ENCODE peak calls at places on chromosomes 4 and X, in four cellular contexts. R is endodermal cell, Y is lung, V is gastrocnemius medialis. G is an unnamed sample.

GRCh38 chrX:150696836-150697235 is 3.6 kb downstream of the MTMR1 start:
- DNase-seq in R (no peak), Y (no peak), V (no peak), G (peak; percentile 18)

GRCh38 chrX:153310901-153311300 is 10.7 kb downstream of the PNMA6F start:
- DNase-seq in R (peak; percentile 64), Y (no peak), V (no peak), G (no peak)

GRCh38 chr4:166078956-166079355 is 205.9 kb downstream of the TLL1 start:
- DNase-seq in R (peak; percentile 46), Y (no peak), V (no peak), G (no peak)

GRCh38 chr4:125951275-125951887 is 636.6 kb downstream of the FAT4 start:
- DNase-seq in R (no peak), Y (no peak), V (no peak), G (no peak)

GRCh38 chr4:112813790-112814189 is 176.8 kb downstream of the LARP7 start:
- DNase-seq in R (no peak), Y (no peak), V (no peak), G (no peak)

GRCh38 chr4:128600410-128600809 is 209.1 kb upstream of the JADE1 start:
- DNase-seq in R (no peak), Y (no peak), V (no peak), G (peak; percentile 38)

GRCh38 chr4:176538217-176538925 is 218.6 kb downstream of the SPCS3 start:
- DNase-seq in R (no peak), Y (no peak), V (no peak), G (no peak)

GRCh38 chr4:3231431-3231980 is 17.5 kb upstream of the MSANTD1 start:
- DNase-seq in R (no peak), Y (no peak), V (no peak), G (no peak)

GRCh38 chr4:80058740-80059139 is 14.3 kb downstream of the ANTXR2 start:
- DNase-seq in R (no peak), Y (no peak), V (no peak), G (no peak)

GRCh38 chr4:95155759-95156451 is 392.9 kb downstream of the UNC5C start:
- DNase-seq in R (no peak), Y (no peak), V (no peak), G (no peak)

DNA sequence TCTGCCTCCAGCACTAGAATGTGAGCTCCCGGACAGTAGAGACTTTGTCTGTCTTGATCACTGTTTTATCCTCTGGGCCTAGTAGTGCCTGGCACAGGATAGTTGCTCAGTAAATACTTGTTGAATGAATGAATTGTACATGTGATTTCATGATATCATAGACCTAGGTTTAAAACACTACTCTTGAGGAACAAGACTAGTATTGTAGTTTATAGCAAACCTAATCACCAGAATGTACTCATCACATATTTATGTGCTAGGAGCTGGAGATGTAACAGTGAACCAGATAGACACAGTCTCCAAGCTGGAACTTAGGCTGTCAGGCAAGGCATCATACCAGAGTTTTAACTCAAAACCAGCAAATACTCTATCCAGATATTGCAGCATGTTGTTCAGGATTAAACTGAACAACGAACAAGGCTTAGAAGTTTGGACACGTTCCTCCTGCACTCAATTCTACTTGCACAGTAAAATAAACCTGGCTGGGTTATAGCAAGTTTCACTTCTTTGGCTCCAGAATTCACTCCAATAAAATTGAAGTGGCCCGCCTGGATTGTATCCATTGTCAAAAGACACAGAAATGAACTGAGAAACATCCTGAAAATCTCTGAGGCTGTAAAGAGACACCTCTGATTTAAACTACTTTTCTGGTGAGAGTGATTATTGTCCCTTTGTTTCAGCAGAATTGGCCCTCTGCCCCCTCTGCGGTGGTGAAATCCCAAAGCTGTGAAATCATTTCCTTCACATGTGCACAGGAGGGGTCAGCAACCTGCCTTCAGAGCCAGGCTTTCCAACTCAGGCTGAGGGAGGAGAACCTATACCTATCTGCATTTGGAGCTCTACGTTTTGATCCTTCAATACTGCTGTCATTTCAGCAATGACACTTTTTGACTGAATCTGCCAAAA is 23.2 kb downstream of the GAB3 start:
- DNase-seq in R (no peak), Y (peak; percentile 54), V (no peak), G (peak; percentile 60)
- H3K9me3 ChIP-seq in R (no peaks in the 10 kb centered on the region), Y (no peaks in the 10 kb centered on the region), V (no peaks in the 10 kb centered on the region), G (no peaks in the 10 kb centered on the region)

DNA sequence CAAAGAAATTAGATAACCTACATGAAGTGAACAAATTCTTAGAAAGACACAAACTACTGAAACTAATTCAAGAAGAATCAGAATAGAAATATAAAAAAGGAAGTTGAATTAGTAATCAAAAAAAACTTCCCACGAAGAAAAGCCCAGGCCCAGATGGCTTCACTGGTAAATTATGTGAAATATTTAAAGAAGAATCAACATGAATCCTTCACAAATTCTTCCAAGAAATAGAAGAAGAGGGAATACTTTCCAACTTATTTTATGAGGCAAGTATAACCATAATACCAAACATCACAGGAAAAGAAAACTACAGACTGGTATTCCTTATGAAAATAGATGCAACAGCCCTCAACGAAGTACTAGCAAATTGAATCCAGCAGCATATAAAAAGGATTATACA is 30.7 kb downstream of the MOSPD2 start:
- DNase-seq in R (no peak), Y (no peak), V (no peak), G (no peak)
- H3K27me3 ChIP-seq in R (no peaks in the 10 kb centered on the region), Y (no peaks in the 10 kb centered on the region), V (no peaks in the 10 kb centered on the region), G (no peaks in the 10 kb centered on the region)

GRCh38 chrX:154661200-154661599 is 7.8 kb upstream of the CTAG2 start:
- DNase-seq in R (no peak), Y (no peak), V (no peak), G (no peak)
- H3K9me3 ChIP-seq in R (no peaks in the 10 kb centered on the region), Y (peaks cover 11% of the 10 kb centered on the region), V (no peaks in the 10 kb centered on the region), G (no peaks in the 10 kb centered on the region)

GRCh38 chrX:18886344-18887161 is 97.4 kb downstream of the PHKA2 start:
- DNase-seq in R (peak; percentile 83), Y (peak; percentile 79), V (peak; percentile 85), G (peak; percentile 68)

GRCh38 chrX:18889346-18889745 is 94.6 kb downstream of the PHKA2 start:
- DNase-seq in R (no peak), Y (no peak), V (no peak), G (no peak)

GRCh38 chrX:18887177-18887820 is 96.6 kb downstream of the PHKA2 start:
- DNase-seq in R (peak; percentile 49), Y (no peak), V (peak; percentile 56), G (no peak)

GRCh38 chrX:18888281-18888680 is 95.6 kb downstream of the PHKA2 start:
- DNase-seq in R (no peak), Y (no peak), V (no peak), G (no peak)

GRCh38 chrX:18887821-18888205 is 96.1 kb downstream of the PHKA2 start:
- DNase-seq in R (no peak), Y (no peak), V (no peak), G (no peak)
- H3K27me3 ChIP-seq in R (no peaks in the 10 kb centered on the region), Y (no peaks in the 10 kb centered on the region), V (no peaks in the 10 kb centered on the region), G (no peaks in the 10 kb centered on the region)

DNA sequence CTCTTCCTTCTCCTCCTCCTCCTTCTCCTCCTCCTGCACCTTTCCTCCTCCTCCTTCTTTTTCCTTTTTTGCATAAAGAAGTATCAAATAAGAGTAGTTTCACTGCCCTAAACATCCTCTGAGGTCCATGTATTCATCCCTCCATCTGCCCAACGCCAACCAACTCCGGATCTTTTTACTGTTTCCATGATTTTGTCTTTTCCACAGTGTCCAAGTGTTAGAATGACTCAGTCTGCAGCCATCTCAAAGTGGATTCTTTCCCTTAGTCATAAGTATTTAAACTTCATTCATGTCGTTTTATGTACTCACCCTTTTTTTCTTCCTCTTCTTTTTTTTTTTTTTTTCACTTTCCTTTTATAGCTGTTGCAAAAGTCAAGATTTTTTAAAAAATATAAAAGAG is 12.9 kb downstream of the CSF2RA start:
- DNase-seq in R (no peak), Y (no peak), V (no peak), G (no peak)
- H3K9me3 ChIP-seq in R (no peaks in the 10 kb centered on the region), Y (peaks cover 4% of the 10 kb centered on the region), V (no peaks in the 10 kb centered on the region), G (no peaks in the 10 kb centered on the region)

GRCh38 chrX:53883196-53883595 is 161.1 kb downstream of the PHF8 start:
- DNase-seq in R (no peak), Y (no peak), V (no peak), G (no peak)
- H3K27me3 ChIP-seq in R (no peaks in the 10 kb centered on the region), Y (no peaks in the 10 kb centered on the region), V (no peaks in the 10 kb centered on the region), G (no peaks in the 10 kb centered on the region)

GRCh38 chr4:87863486-87863885 is 30.7 kb downstream of the MEPE start:
- DNase-seq in R (no peak), Y (no peak), V (no peak), G (no peak)

GRCh38 chr4:87862236-87862635 is 29.5 kb downstream of the MEPE start:
- DNase-seq in R (no peak), Y (no peak), V (no peak), G (no peak)

GRCh38 chr4:87865288-87865687 is 32.5 kb downstream of the MEPE start:
- DNase-seq in R (no peak), Y (no peak), V (no peak), G (no peak)

GRCh38 chr4:87865960-87866598 is 33.3 kb downstream of the MEPE start:
- DNase-seq in R (peak; percentile 83), Y (no peak), V (no peak), G (no peak)

DNA sequence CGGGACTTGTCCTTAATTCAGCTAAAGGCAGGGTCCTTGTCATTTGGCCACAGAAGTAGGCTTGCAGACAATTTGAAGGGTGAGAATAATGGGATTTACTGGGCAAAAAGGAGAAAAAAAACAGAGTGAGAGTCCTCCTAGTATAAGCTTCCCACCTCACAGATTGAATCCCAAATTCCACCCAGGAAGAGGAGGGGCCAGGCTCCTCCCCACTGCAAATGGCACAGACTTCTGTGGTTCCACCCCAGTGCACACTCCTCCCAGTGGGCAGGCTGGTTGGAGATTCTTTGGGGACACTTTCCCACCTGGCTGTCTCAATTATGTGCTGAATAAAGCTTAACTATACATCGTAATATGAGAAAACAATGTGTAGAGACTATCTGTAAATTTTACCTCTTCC is 31.6 kb downstream of the MEPE start:
- DNase-seq in R (no peak), Y (no peak), V (no peak), G (no peak)
- H3K9me3 ChIP-seq in R (peaks cover 28% of the 10 kb centered on the region), Y (no peaks in the 10 kb centered on the region), V (no peaks in the 10 kb centered on the region), G (no peaks in the 10 kb centered on the region)

GRCh38 chrX:146881521-146881920 is 67.0 kb upstream of the CXorf51A start:
- DNase-seq in R (no peak), Y (no peak), V (no peak), G (no peak)
- H3K27me3 ChIP-seq in R (no peaks in the 10 kb centered on the region), Y (no peaks in the 10 kb centered on the region), V (no peaks in the 10 kb centered on the region), G (no peaks in the 10 kb centered on the region)

GRCh38 chr4:151455212-151455611 is 46.2 kb downstream of the FHIP1A start:
- DNase-seq in R (peak; percentile 49), Y (no peak), V (peak; percentile 44), G (peak; percentile 10)

GRCh38 chr4:151459380-151459779 is 50.4 kb downstream of the FHIP1A start:
- DNase-seq in R (no peak), Y (no peak), V (no peak), G (no peak)

GRCh38 chr4:151460434-151460833 is 51.5 kb downstream of the FHIP1A start:
- DNase-seq in R (no peak), Y (no peak), V (no peak), G (no peak)

GRCh38 chr4:151454513-151454912 is 45.5 kb downstream of the FHIP1A start:
- DNase-seq in R (no peak), Y (no peak), V (no peak), G (no peak)

GRCh38 chr4:151458148-151458547 is 49.2 kb downstream of the FHIP1A start:
- DNase-seq in R (no peak), Y (no peak), V (no peak), G (peak; percentile 42)
- H3K9me3 ChIP-seq in R (no peaks in the 10 kb centered on the region), Y (no peaks in the 10 kb centered on the region), V (no peaks in the 10 kb centered on the region), G (no peaks in the 10 kb centered on the region)

DNA sequence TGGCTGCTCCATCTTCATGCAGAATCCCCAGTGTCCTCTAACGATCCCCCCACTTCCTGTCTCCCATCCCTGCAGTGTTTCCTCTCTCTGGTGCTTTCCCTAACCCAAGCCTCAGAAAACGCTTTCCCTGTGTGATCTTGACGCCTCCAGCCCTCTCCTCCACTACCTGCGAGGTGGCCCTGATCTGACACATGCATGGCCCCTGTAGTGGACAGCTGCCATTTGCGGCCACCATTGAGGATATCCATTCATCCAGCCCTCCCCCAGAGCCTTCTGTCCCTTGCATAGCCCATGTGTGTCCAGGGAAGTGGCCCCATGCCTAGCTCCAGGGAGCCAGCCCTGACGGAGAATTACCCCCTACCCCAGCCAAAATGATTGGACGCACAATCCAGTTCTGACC is 3.1 kb downstream of the UBL4A start:
- DNase-seq in R (no peak), Y (no peak), V (no peak), G (no peak)
- H3K27me3 ChIP-seq in R (no peaks in the 10 kb centered on the region), Y (no peaks in the 10 kb centered on the region), V (no peaks in the 10 kb centered on the region), G (no peaks in the 10 kb centered on the region)

G was measured in body of pancreas.